ENCODE peak calls at places on chromosomes 5 and 9, in seven cellular contexts. N is GM03348, J is progenitor cell of endocrine pancreas, C is smooth muscle cell of the brain vasculature, M is HTR-8/SVneo, H is Peyer's patch, T is nephron progenitor cell. L is an unnamed sample.

GRCh38 chr5:9596833-9597232 is 33.3 kb downstream of the TAS2R1 start:
- DNase-seq in N (no peak), J (no peak), C (no peak), M (no peak), H (no peak), T (no peak), L (no peak)

GRCh38 chr9:95343725-95344287 is 26.3 kb upstream of the FANCC start:
- DNase-seq in N (no peak), J (no peak), C (no peak), M (no peak), H (no peak), T (no peak), L (no peak)

GRCh38 chr5:67272453-67273130 is 76.0 kb upstream of the CD180 start:
- DNase-seq in N (no peak), J (no peak), C (no peak), M (no peak), H (no peak), T (no peak), L (no peak)

GRCh38 chr9:13719410-13719809 is 439.9 kb upstream of the MPDZ start:
- DNase-seq in N (no peak), J (no peak), C (no peak), M (no peak), H (no peak), T (no peak), L (no peak)

GRCh38 chr5:122775713-122776084 is 819 bp downstream of the SNX2 start:
- DNase-seq in N (peak; percentile 11), J (no peak), C (no peak), M (no peak), H (no peak), T (no peak), L (no peak)

GRCh38 chr9:132703336-132703735 is 33.1 kb downstream of the GTF3C4 start:
- DNase-seq in N (no peak), J (no peak), C (no peak), M (no peak), H (no peak), T (no peak), L (no peak)

GRCh38 chr9:114611516-114612271 is 603 bp downstream of the TMEM268 start:
- DNase-seq in N (peak; percentile 86), J (peak; percentile 36), C (no peak), M (peak; percentile 67), H (peak; percentile 72), T (peak; percentile 79), L (no peak)

GRCh38 chr9:134837529-134837928 is 43.1 kb upstream of the FCN2 start:
- DNase-seq in N (no peak), J (no peak), C (no peak), M (no peak), H (no peak), T (no peak), L (no peak)

GRCh38 chr5:62256161-62257017 is 49.6 kb upstream of the KIF2A start:
- DNase-seq in N (no peak), J (no peak), C (no peak), M (no peak), H (no peak), T (no peak), L (no peak)

GRCh38 chr5:39639618-39640078 is 214.9 kb upstream of the DAB2 start:
- DNase-seq in N (no peak), J (no peak), C (no peak), M (no peak), H (no peak), T (no peak), L (no peak)

GRCh38 chr9:113375057-113376023 is 1.4 kb downstream of the HDHD3 start:
- DNase-seq in N (no peak), J (no peak), C (no peak), M (no peak), H (peak; percentile 87), T (no peak), L (no peak)

GRCh38 chr9:108643756-108644510 is 211.9 kb downstream of the ACTL7B start:
- DNase-seq in N (no peak), J (no peak), C (no peak), M (no peak), H (no peak), T (no peak), L (no peak)

GRCh38 chr9:98173181-98173580 is 19.3 kb downstream of the CORO2A start:
- DNase-seq in N (no peak), J (no peak), C (no peak), M (no peak), H (peak; percentile 37), T (no peak), L (no peak)

GRCh38 chr5:69231851-69232250 is 2.8 kb upstream of the CDK7 start:
- DNase-seq in N (no peak), J (no peak), C (no peak), M (no peak), H (no peak), T (no peak), L (no peak)

GRCh38 chr5:100900142-100900795 is 2.8 kb downstream of the ST8SIA4 start:
- DNase-seq in N (peak; percentile 16), J (no peak), C (no peak), M (no peak), H (peak; percentile 79), T (peak; percentile 15), L (no peak)

GRCh38 chr5:113029614-113030013 is 53.0 kb downstream of the DCP2 start:
- DNase-seq in N (peak; percentile 41), J (no peak), C (no peak), M (no peak), H (no peak), T (no peak), L (no peak)

GRCh38 chr5:40781843-40782409 is 16.2 kb downstream of the PRKAA1 start:
- DNase-seq in N (peak; percentile 59), J (no peak), C (no peak), M (no peak), H (no peak), T (no peak), L (no peak)

GRCh38 chr5:171953860-171954701 is 52.4 kb downstream of the FBXW11 start:
- DNase-seq in N (peak; percentile 66), J (no peak), C (no peak), M (no peak), H (no peak), T (no peak), L (no peak)

GRCh38 chr9:32579706-32580331 is 6.9 kb upstream of the NDUFB6 start:
- DNase-seq in N (peak; percentile 60), J (peak; percentile 63), C (peak; percentile 28), M (no peak), H (peak; percentile 94), T (peak; percentile 84), L (peak; percentile 73)

GRCh38 chr9:132600326-132600984 is 18.0 kb downstream of the BARHL1 start:
- DNase-seq in N (no peak), J (no peak), C (no peak), M (no peak), H (no peak), T (no peak), L (no peak)

GRCh38 chr9:91924090-91924489 is 25.9 kb downstream of the ROR2 start:
- DNase-seq in N (no peak), J (no peak), C (no peak), M (no peak), H (no peak), T (no peak), L (no peak)

GRCh38 chr9:124388275-124389048 is 26.8 kb downstream of the PSMB7 start:
- DNase-seq in N (no peak), J (no peak), C (no peak), M (no peak), H (no peak), T (no peak), L (no peak)

GRCh38 chr5:135669416-135669815 is 90.6 kb upstream of the CXCL14 start:
- DNase-seq in N (no peak), J (no peak), C (no peak), M (no peak), H (no peak), T (no peak), L (no peak)

GRCh38 chr5:100890514-100891008 is 12.5 kb downstream of the ST8SIA4 start:
- DNase-seq in N (no peak), J (no peak), C (no peak), M (no peak), H (no peak), T (no peak), L (no peak)

GRCh38 chr5:180784497-180785097 is 18.0 kb downstream of the MGAT1 start:
- DNase-seq in N (peak; percentile 89), J (no peak), C (peak; percentile 75), M (peak; percentile 81), H (peak; percentile 91), T (peak; percentile 64), L (peak; percentile 52)

GRCh38 chr5:125194901-125195300 is 448.5 kb upstream of the ZNF608 start:
- DNase-seq in N (no peak), J (no peak), C (no peak), M (no peak), H (no peak), T (no peak), L (no peak)

GRCh38 chr9:13083973-13084528 is 195.4 kb downstream of the MPDZ start:
- DNase-seq in N (peak; percentile 30), J (no peak), C (no peak), M (no peak), H (no peak), T (no peak), L (no peak)

GRCh38 chr5:38105231-38105570 is 153.2 kb upstream of the EGFLAM start:
- DNase-seq in N (no peak), J (no peak), C (no peak), M (no peak), H (no peak), T (no peak), L (no peak)

GRCh38 chr9:70285246-70285645 is 26.5 kb downstream of the SMC5 start:
- DNase-seq in N (no peak), J (no peak), C (no peak), M (no peak), H (no peak), T (no peak), L (no peak)

GRCh38 chr5:64691333-64691732 is 1.0 kb downstream of the SHISAL2B start:
- DNase-seq in N (no peak), J (no peak), C (no peak), M (no peak), H (no peak), T (no peak), L (no peak)

GRCh38 chr5:148939676-148940075 is 113.3 kb downstream of the ADRB2 start:
- DNase-seq in N (no peak), J (no peak), C (no peak), M (peak; percentile 10), H (no peak), T (no peak), L (no peak)

GRCh38 chr5:4963265-4963664 is 176.9 kb upstream of the ADAMTS16 start:
- DNase-seq in N (no peak), J (no peak), C (no peak), M (no peak), H (no peak), T (no peak), L (no peak)

GRCh38 chr9:128242828-128243485 is 32.9 kb downstream of the GOLGA2 start:
- DNase-seq in N (peak; percentile 69), J (no peak), C (no peak), M (no peak), H (no peak), T (no peak), L (no peak)

GRCh38 chr5:177985430-177986040 is 10.5 kb downstream of the PROP1 start:
- DNase-seq in N (no peak), J (no peak), C (no peak), M (no peak), H (no peak), T (no peak), L (no peak)

L was measured in effector CD8-positive, alpha-beta T cell.